ENCODE peak calls at places on chromosomes 3 and 15, in four cellular contexts. One of them, this sample, is unnamed.

GRCh38 chr15:68617001-68617400 is 38.2 kb downstream of the CORO2B start:
- DNase-seq in COR-L47: no peak
- DNase-seq in GM04503: no peak
- DNase-seq in AG08395: no peak
- DNase-seq in this sample: no peak

GRCh38 chr15:58330468-58330793 is 101.4 kb upstream of the LIPC start:
- DNase-seq in GM04503: no peak
- DNase-seq in COR-L47: no peak
- DNase-seq in AG08395: no peak
- DNase-seq in this sample: no peak

GRCh38 chr15:59424626-59425025 is 13.4 kb upstream of the FAM81A start:
- DNase-seq in AG08395: no peak
- DNase-seq in GM04503: no peak
- DNase-seq in COR-L47: no peak
- DNase-seq in this sample: no peak

GRCh38 chr15:77025941-77026411 is 31.1 kb downstream of the PSTPIP1 start:
- DNase-seq in COR-L47: no peak
- DNase-seq in AG08395: no peak
- DNase-seq in GM04503: no peak
- DNase-seq in this sample: no peak

GRCh38 chr15:87575896-87576295 is 680.6 kb downstream of the NTRK3 start:
- DNase-seq in GM04503: no peak
- DNase-seq in AG08395: no peak
- DNase-seq in COR-L47: no peak
- DNase-seq in this sample: no peak

GRCh38 chr3:147661916-147662315 is 252.8 kb downstream of the ZIC1 start:
- DNase-seq in COR-L47: peak; percentile 12
- DNase-seq in AG08395: no peak
- DNase-seq in GM04503: no peak
- DNase-seq in this sample: no peak

GRCh38 chr3:192818126-192818525 is 90.8 kb upstream of the FGF12 start:
- DNase-seq in GM04503: no peak
- DNase-seq in COR-L47: no peak
- DNase-seq in AG08395: no peak
- DNase-seq in this sample: no peak

GRCh38 chr15:84949043-84949442 is 32.6 kb upstream of the PDE8A start:
- DNase-seq in AG08395: peak; percentile 65
- DNase-seq in GM04503: no peak
- DNase-seq in COR-L47: no peak
- DNase-seq in this sample: peak; percentile 46

GRCh38 chr15:58669108-58669507 is 80.4 kb downstream of the ADAM10 start:
- DNase-seq in COR-L47: no peak
- DNase-seq in AG08395: no peak
- DNase-seq in GM04503: no peak
- DNase-seq in this sample: no peak

GRCh38 chr15:77821188-77821958 is 188.7 kb upstream of the LINGO1 start:
- DNase-seq in AG08395: peak; percentile 78
- DNase-seq in COR-L47: peak; percentile 58
- DNase-seq in GM04503: no peak
- DNase-seq in this sample: peak; percentile 31

GRCh38 chr15:60575995-60576394 is 97.1 kb upstream of the ICE2 start:
- DNase-seq in AG08395: peak; percentile 22
- DNase-seq in COR-L47: no peak
- DNase-seq in GM04503: no peak
- DNase-seq in this sample: peak; percentile 47

GRCh38 chr3:172103724-172104123 is 64.3 kb downstream of the FNDC3B start:
- DNase-seq in GM04503: no peak
- DNase-seq in AG08395: peak; percentile 47
- DNase-seq in COR-L47: no peak
- DNase-seq in this sample: peak; percentile 68

GRCh38 chr3:111579495-111579894 is 15.7 kb downstream of the ZBED2 start:
- DNase-seq in GM04503: no peak
- DNase-seq in COR-L47: no peak
- DNase-seq in AG08395: no peak
- DNase-seq in this sample: no peak

GRCh38 chr3:61562810-61563613 is 1.6 kb downstream of the PTPRG start:
- DNase-seq in COR-L47: no peak
- DNase-seq in GM04503: no peak
- DNase-seq in AG08395: peak; percentile 26
- DNase-seq in this sample: no peak

GRCh38 chr15:48965972-48966371 is 2.3 kb upstream of the SHC4 start:
- DNase-seq in AG08395: peak; percentile 55
- DNase-seq in COR-L47: peak; percentile 5
- DNase-seq in GM04503: no peak
- DNase-seq in this sample: peak; percentile 79

GRCh38 chr3:121943434-121943833 is 49.2 kb downstream of the SLC15A2 start:
- DNase-seq in GM04503: no peak
- DNase-seq in AG08395: no peak
- DNase-seq in COR-L47: no peak
- DNase-seq in this sample: no peak

GRCh38 chr3:97232635-97233034 is 418.2 kb downstream of the EPHA6 start:
- DNase-seq in GM04503: no peak
- DNase-seq in COR-L47: peak; percentile 77
- DNase-seq in AG08395: no peak
- DNase-seq in this sample: no peak

GRCh38 chr3:197186887-197187588 is 111.4 kb downstream of the DLG1 start:
- DNase-seq in AG08395: peak; percentile 59
- DNase-seq in COR-L47: peak; percentile 75
- DNase-seq in GM04503: no peak
- DNase-seq in this sample: peak; percentile 37

GRCh38 chr3:17632401-17633100 is 109.9 kb downstream of the TBC1D5 start:
- DNase-seq in COR-L47: no peak
- DNase-seq in AG08395: peak; percentile 50
- DNase-seq in GM04503: peak; percentile 30
- DNase-seq in this sample: peak; percentile 65

GRCh38 chr3:158226429-158226828 is 116.5 kb downstream of the RSRC1 start:
- DNase-seq in GM04503: no peak
- DNase-seq in AG08395: no peak
- DNase-seq in COR-L47: no peak
- DNase-seq in this sample: no peak

GRCh38 chr3:111986800-111987199 is 8.0 kb downstream of the ABHD10 start:
- DNase-seq in AG08395: no peak
- DNase-seq in GM04503: no peak
- DNase-seq in COR-L47: no peak
- DNase-seq in this sample: no peak

GRCh38 chr3:100027321-100027720 is 87.0 kb downstream of the FILIP1L start:
- DNase-seq in GM04503: no peak
- DNase-seq in AG08395: no peak
- DNase-seq in COR-L47: no peak
- DNase-seq in this sample: no peak

GRCh38 chr3:64340636-64341240 is 115.5 kb upstream of the PRICKLE2 start:
- DNase-seq in GM04503: no peak
- DNase-seq in AG08395: peak; percentile 71
- DNase-seq in COR-L47: no peak
- DNase-seq in this sample: peak; percentile 75

GRCh38 chr3:159669024-159669476 is 319.6 kb upstream of the IL12A start:
- DNase-seq in GM04503: peak; percentile 13
- DNase-seq in AG08395: no peak
- DNase-seq in COR-L47: no peak
- DNase-seq in this sample: peak; percentile 53

GRCh38 chr3:107855710-107856109 is 235.1 kb downstream of the CD47 start:
- DNase-seq in COR-L47: no peak
- DNase-seq in GM04503: no peak
- DNase-seq in AG08395: no peak
- DNase-seq in this sample: peak; percentile 36